ENCODE peak calls at places on chromosome 6, in nine cellular contexts. P is iris pigment epithelial cell; D is AG09319; R is activated CD4-positive, CD25-positive, alpha-beta regulatory T cell; Z is NCI-H1092; Y is C1 segment of cervical spinal cord; A is sciatic nerve; H is lower leg skin; I is heart left ventricle. F is an unnamed sample.

GRCh38 chr6:37123957-37124729 is 45.8 kb upstream of the PIM1 start:
- DNase-seq in H (no peak), A (no peak), Y (no peak), Z (no peak), I (no peak), P (no peak), R (no peak), D (no peak), F (no peak)

GRCh38 chr6:108115598-108116058 is 41.1 kb upstream of the OSTM1 start:
- DNase-seq in D (no peak), Y (no peak), Z (peak; percentile 16), A (no peak), H (no peak), P (peak; percentile 38), I (no peak), R (no peak), F (no peak)

GRCh38 chr6:145332001-145332400 is 403.3 kb downstream of the EPM2A start:
- DNase-seq in P (no peak), Y (no peak), Z (no peak), R (no peak), A (no peak), D (no peak), H (no peak), I (no peak), F (no peak)

GRCh38 chr6:90271831-90272230 is 24.8 kb downstream of the BACH2 start:
- DNase-seq in A (no peak), D (no peak), I (no peak), Y (no peak), R (no peak), Z (no peak), P (no peak), H (no peak), F (no peak)

GRCh38 chr6:19320066-19320465 is 517.1 kb upstream of the ID4 start:
- DNase-seq in I (no peak), D (no peak), R (no peak), H (no peak), Y (no peak), P (no peak), Z (no peak), A (no peak), F (no peak)

GRCh38 chr6:144816936-144817335 is 531.8 kb downstream of the UTRN start:
- DNase-seq in I (no peak), Y (no peak), Z (no peak), D (no peak), H (no peak), R (no peak), A (no peak), P (peak; percentile 30), F (no peak)

GRCh38 chr6:27809939-27810767 is 102.0 kb downstream of the OR2B2 start:
- DNase-seq in I (peak; percentile 78), Z (peak; percentile 79), D (peak; percentile 94), Y (peak; percentile 14), P (peak; percentile 98), H (peak; percentile 80), A (peak; percentile 89), R (peak; percentile 39), F (peak; percentile 99)

GRCh38 chr6:148745926-148746325 is 904 bp upstream of the UST start:
- DNase-seq in A (no peak), I (no peak), Y (no peak), R (no peak), D (no peak), H (no peak), P (no peak), Z (no peak), F (no peak)

GRCh38 chr6:39841291-39841690 is 49.1 kb downstream of the DAAM2 start:
- DNase-seq in I (no peak), H (no peak), R (no peak), Z (no peak), D (no peak), A (no peak), Y (no peak), P (peak; percentile 5), F (no peak)